ENCODE peak calls at places on chromosomes 13 and 19, in seven cellular contexts. D, C, W, T, E, Z and O are unnamed samples.

GRCh38 chr19:16323532-16323931 is 1.1 kb upstream of the KLF2 start:
- DNase-seq in D (no peak), C (no peak), W (no peak), T (no peak), E (no peak), Z (no peak), O (no peak)

GRCh38 chr19:10096615-10096963 is 5.9 kb downstream of the ANGPTL6 start:
- DNase-seq in D (no peak), C (no peak), W (no peak), T (no peak), E (no peak), Z (peak; percentile 23), O (no peak)

GRCh38 chr19:56076413-56076998 is 44.6 kb downstream of the ZNF787 start:
- DNase-seq in D (peak; percentile 50), C (no peak), W (peak; percentile 58), T (no peak), E (peak; percentile 61), Z (peak; percentile 85), O (peak; percentile 39)

GRCh38 chr19:28264556-28264955 is 948.4 kb downstream of the UQCRFS1 start:
- DNase-seq in D (no peak), C (no peak), W (no peak), T (no peak), E (peak; percentile 53), Z (no peak), O (no peak)

GRCh38 chr19:29946645-29947044 is 4.6 kb downstream of the URI1 start:
- DNase-seq in D (no peak), C (no peak), W (no peak), T (no peak), E (no peak), Z (no peak), O (no peak)

GRCh38 chr19:4800591-4801081 is 9.1 kb downstream of the FEM1A start:
- DNase-seq in D (no peak), C (no peak), W (no peak), T (no peak), E (no peak), Z (peak; percentile 99), O (no peak)

GRCh38 chr13:109781384-109782065 is 4.9 kb downstream of the IRS2 start:
- DNase-seq in D (no peak), C (no peak), W (no peak), T (no peak), E (no peak), Z (no peak), O (no peak)

GRCh38 chr19:14059652-14060155 is 2.2 kb downstream of the PALM3 start:
- DNase-seq in D (no peak), C (no peak), W (no peak), T (no peak), E (no peak), Z (peak; percentile 13), O (no peak)

GRCh38 chr13:101736551-101736950 is 284.1 kb downstream of the ITGBL1 start:
- DNase-seq in D (no peak), C (no peak), W (no peak), T (no peak), E (peak; percentile 36), Z (peak; percentile 56), O (no peak)

GRCh38 chr19:45200614-45201013 is 22.0 kb downstream of the BLOC1S3 start:
- DNase-seq in D (peak; percentile 57), C (peak; percentile 73), W (peak; percentile 76), T (no peak), E (peak; percentile 75), Z (peak; percentile 43), O (no peak)

GRCh38 chr19:28330831-28331230 is 882.1 kb downstream of the UQCRFS1 start:
- DNase-seq in D (no peak), C (no peak), W (no peak), T (no peak), E (no peak), Z (no peak), O (no peak)

GRCh38 chr19:2917275-2918184 is 16.8 kb downstream of the ZNF57 start:
- DNase-seq in D (no peak), C (no peak), W (no peak), T (no peak), E (no peak), Z (no peak), O (no peak)

GRCh38 chr13:45370922-45371406 is 30.0 kb upstream of the TPT1 start:
- DNase-seq in D (peak; percentile 84), C (peak; percentile 90), W (peak; percentile 85), T (peak; percentile 72), E (peak; percentile 90), Z (peak; percentile 90), O (peak; percentile 75)

GRCh38 chr13:51148223-51148951 is 37.3 kb upstream of the C13orf42 start:
- DNase-seq in D (no peak), C (peak; percentile 93), W (no peak), T (peak; percentile 87), E (peak; percentile 98), Z (no peak), O (peak; percentile 11)

GRCh38 chr19:507286-508203 is at the start of gene TPGS1:
- DNase-seq in D (peak; percentile 100), C (peak; percentile 84), W (peak; percentile 100), T (no peak), E (peak; percentile 88), Z (peak; percentile 100), O (peak; percentile 99)

GRCh38 chr19:3458595-3459284 is 21.6 kb downstream of the SMIM24 start:
- DNase-seq in D (peak; percentile 25), C (peak; percentile 71), W (peak; percentile 84), T (no peak), E (peak; percentile 82), Z (no peak), O (no peak)

GRCh38 chr13:29999492-30000372 is 149.3 kb upstream of the UBL3 start:
- DNase-seq in D (no peak), C (no peak), W (no peak), T (no peak), E (no peak), Z (no peak), O (no peak)

GRCh38 chr13:73224708-73225107 is 165.9 kb downstream of the KLF5 start:
- DNase-seq in D (peak; percentile 30), C (no peak), W (no peak), T (no peak), E (no peak), Z (peak; percentile 18), O (no peak)

GRCh38 chr19:43674630-43674982 is 4.6 kb upstream of the PLAUR start:
- DNase-seq in D (peak; percentile 49), C (no peak), W (peak; percentile 47), T (no peak), E (no peak), Z (peak; percentile 33), O (no peak)

GRCh38 chr13:91134773-91135124 is 212.7 kb upstream of the MIR17HG start:
- DNase-seq in D (no peak), C (no peak), W (no peak), T (no peak), E (no peak), Z (no peak), O (no peak)

GRCh38 chr13:96052655-96053002 is 572 bp downstream of the UGGT2 start:
- DNase-seq in D (peak; percentile 83), C (no peak), W (peak; percentile 88), T (no peak), E (peak; percentile 65), Z (peak; percentile 75), O (no peak)

GRCh38 chr19:16449330-16449961 is 22.3 kb downstream of the EPS15L1 start:
- DNase-seq in D (peak; percentile 19), C (no peak), W (peak; percentile 29), T (no peak), E (no peak), Z (peak; percentile 88), O (no peak)

GRCh38 chr19:8336072-8336569 is 6.9 kb downstream of the KANK3 start:
- DNase-seq in D (no peak), C (peak; percentile 75), W (no peak), T (no peak), E (no peak), Z (no peak), O (no peak)

GRCh38 chr19:1745589-1746031 is 7.7 kb upstream of the ONECUT3 start:
- DNase-seq in D (no peak), C (no peak), W (no peak), T (no peak), E (peak; percentile 78), Z (no peak), O (no peak)

GRCh38 chr13:91313103-91313502 is 34.4 kb upstream of the MIR17HG start:
- DNase-seq in D (peak; percentile 1), C (no peak), W (peak; percentile 38), T (no peak), E (peak; percentile 56), Z (peak; percentile 35), O (no peak)

GRCh38 chr19:2080336-2080988 is 15.7 kb downstream of the MOB3A start:
- DNase-seq in D (no peak), C (no peak), W (no peak), T (no peak), E (no peak), Z (no peak), O (no peak)

GRCh38 chr19:49363265-49364082 is at the start of gene DKKL1:
- DNase-seq in D (peak; percentile 99), C (peak; percentile 100), W (peak; percentile 99), T (peak; percentile 100), E (peak; percentile 100), Z (peak; percentile 99), O (peak; percentile 100)

DNA sequence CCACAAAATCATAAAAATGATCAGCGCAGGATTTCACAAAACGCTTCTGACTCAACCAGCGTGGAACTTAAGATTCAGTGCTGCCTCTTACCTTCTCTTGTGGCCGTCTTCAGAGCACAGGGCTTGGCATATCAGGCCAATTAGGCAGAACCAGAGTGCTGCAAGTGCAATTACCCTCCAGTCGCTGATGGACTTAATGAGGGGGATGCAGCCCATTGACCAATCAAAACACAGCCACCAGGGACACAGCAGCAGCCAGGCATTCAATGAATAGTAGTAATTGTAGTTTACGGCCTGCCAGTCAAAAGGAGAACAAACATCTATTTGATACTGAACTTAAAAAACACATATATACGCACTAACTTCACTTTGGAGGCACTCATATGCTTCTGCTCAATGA is 38.2 kb downstream of the TMTC4 start:
- DNase-seq in D (no peak), C (no peak), W (no peak), T (no peak), E (no peak), Z (no peak), O (no peak)
- H3K4ac ChIP-seq in D (no peak overlapping the region), C (no peak overlapping the region), W (no peak overlapping the region), T (no peak overlapping the region), E (no peak overlapping the region), Z (no peak overlapping the region), O (no peak overlapping the region)

DNA sequence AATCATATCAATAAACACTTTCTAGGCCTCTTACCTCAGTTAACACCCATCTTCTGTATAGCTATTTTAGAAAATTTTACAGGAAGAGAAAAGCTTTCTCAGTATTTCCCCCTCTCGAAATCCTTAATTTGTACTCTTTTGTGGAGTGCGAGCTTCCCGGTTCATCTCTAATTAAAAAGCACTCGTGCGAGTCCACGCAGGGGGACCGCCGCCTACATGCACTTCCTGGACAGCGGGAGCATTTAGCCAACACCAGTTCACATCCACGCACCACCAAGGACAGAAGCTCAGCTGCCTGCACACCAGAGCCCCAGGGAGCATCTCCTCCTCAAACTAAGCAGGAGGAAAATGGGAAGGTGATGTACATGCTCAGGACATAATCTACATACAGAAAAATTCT is 60.0 kb downstream of the RASA3 start:
- DNase-seq in D (no peak), C (no peak), W (no peak), T (no peak), E (no peak), Z (no peak), O (no peak)
- H4K8ac ChIP-seq in D (peak overlapping the region; percentile 58), C (no peak overlapping the region), W (no peak overlapping the region), T (no peak overlapping the region), E (no peak overlapping the region), Z (no peak overlapping the region), O (no peak overlapping the region)

GRCh38 chr13:99131410-99131809 is 69.2 kb upstream of the UBAC2 start:
- DNase-seq in D (no peak), C (no peak), W (no peak), T (no peak), E (no peak), Z (no peak), O (no peak)
- H3K9ac ChIP-seq in D (no peak overlapping the region), C (no peak overlapping the region), W (no peak overlapping the region), T (no peak overlapping the region), E (no peak overlapping the region), Z (no peak overlapping the region), O (no peak overlapping the region)

GRCh38 chr19:40695881-40696280 is 5.4 kb upstream of the NUMBL start:
- DNase-seq in D (no peak), C (no peak), W (no peak), T (no peak), E (no peak), Z (no peak), O (no peak)
- H3K4ac ChIP-seq in D (no peak overlapping the region), C (no peak overlapping the region), W (no peak overlapping the region), T (no peak overlapping the region), E (no peak overlapping the region), Z (no peak overlapping the region), O (no peak overlapping the region)